ENCODE peak calls at places on chromosome 21, in four cellular contexts. V is H1, C is ELR, K is AG10803. D is an unnamed sample.

GRCh38 chr21:45164124-45164511 is 89.7 kb downstream of the ADARB1 start:
- DNase-seq in C (no peak), K (peak), V (no peak), D (no peak)

GRCh38 chr21:28442624-28443023 is 550.1 kb downstream of the LTN1 start:
- DNase-seq in C (peak), V (no peak), K (peak), D (no peak)

GRCh38 chr21:25496825-25497482 is 110.3 kb downstream of the MRPL39 start:
- DNase-seq in C (peak), V (no peak), K (peak), D (no peak)

GRCh38 chr21:45289655-45290515 is 2.2 kb upstream of the POFUT2 start:
- DNase-seq in V (peak), C (peak), K (peak), D (no peak)

GRCh38 chr21:21860888-21861287 is 862.7 kb downstream of the NCAM2 start:
- DNase-seq in C (peak), K (peak), V (no peak), D (no peak)

GRCh38 chr21:43262427-43262826 is 93.6 kb downstream of the CRYAA start:
- DNase-seq in V (no peak), C (no peak), K (peak), D (no peak)

GRCh38 chr21:46009951-46010655 is 28.5 kb downstream of the COL6A1 start:
- DNase-seq in K (no peak), V (peak), C (no peak), D (no peak)

GRCh38 chr21:33024278-33025103 is 1.2 kb upstream of the OLIG2 start:
- DNase-seq in C (no peak), K (no peak), V (no peak), D (no peak)

GRCh38 chr21:15837603-15838002 is 107.8 kb downstream of the USP25 start:
- DNase-seq in C (no peak), V (no peak), K (peak), D (no peak)

GRCh38 chr21:22536511-22536910 is 1538.3 kb downstream of the NCAM2 start:
- DNase-seq in V (no peak), C (peak), K (no peak), D (no peak)

GRCh38 chr21:26115346-26115745 is 55.2 kb downstream of the APP start:
- DNase-seq in C (no peak), K (no peak), V (no peak), D (no peak)

GRCh38 chr21:35904995-35905972 is 155.0 kb downstream of the SETD4 start:
- DNase-seq in K (peak), V (no peak), C (no peak), D (no peak)

GRCh38 chr21:32520885-32521735 is 64.2 kb downstream of the TCP10L start:
- DNase-seq in C (peak), K (peak), V (no peak), D (no peak)

GRCh38 chr21:45747233-45747766 is 103.8 kb downstream of the PCBP3 start:
- DNase-seq in V (peak), C (no peak), K (no peak), D (no peak)

GRCh38 chr21:29271927-29272333 is 26.8 kb upstream of the BACH1 start:
- DNase-seq in V (no peak), K (peak), C (no peak), D (no peak)

GRCh38 chr21:28516011-28516410 is 476.7 kb downstream of the LTN1 start:
- DNase-seq in V (no peak), K (peak), C (no peak), D (no peak)

GRCh38 chr21:17427831-17428483 is 84.9 kb upstream of the CXADR start:
- DNase-seq in V (no peak), K (no peak), C (no peak), D (no peak)

GRCh38 chr21:33642896-33643657 is 776 bp downstream of the ITSN1 start:
- DNase-seq in C (peak), V (peak), K (peak), D (peak)

GRCh38 chr21:43287974-43288755 is 119.4 kb downstream of the CRYAA start:
- DNase-seq in V (no peak), K (no peak), C (no peak), D (no peak)

GRCh38 chr21:43767980-43768867 is 7.9 kb downstream of the CSTB start:
- DNase-seq in V (peak), K (peak), C (peak), D (no peak)

GRCh38 chr21:45392206-45392971 is 12.6 kb upstream of the COL18A1 start:
- DNase-seq in C (no peak), V (no peak), K (no peak), D (no peak)

GRCh38 chr21:43339668-43340067 is 87.3 kb downstream of the SIK1 start:
- DNase-seq in V (no peak), C (no peak), K (no peak), D (no peak)

GRCh38 chr21:46295177-46295711 is 9.1 kb downstream of the YBEY start:
- DNase-seq in K (peak), V (peak), C (peak), D (no peak)

GRCh38 chr21:22374218-22374969 is 1376.2 kb downstream of the NCAM2 start:
- DNase-seq in V (peak), C (no peak), K (no peak), D (no peak)

GRCh38 chr21:39385299-39386145 is 36.6 kb upstream of the HMGN1 start:
- DNase-seq in K (peak), V (no peak), C (peak), D (peak)

GRCh38 chr21:44872568-44873355 is 728 bp downstream of the PTTG1IP start:
- DNase-seq in V (peak), K (no peak), C (peak), D (no peak)

GRCh38 chr21:39016740-39017315 is 166.4 kb downstream of the PSMG1 start:
- DNase-seq in V (no peak), K (peak), C (peak), D (peak)

GRCh38 chr21:45151484-45152115 is 77.2 kb downstream of the ADARB1 start:
- DNase-seq in V (peak), K (no peak), C (no peak), D (no peak)

GRCh38 chr21:33203371-33203724 is 26.4 kb upstream of the IFNAR2 start:
- DNase-seq in K (no peak), C (no peak), V (no peak), D (no peak)

GRCh38 chr21:36966846-36967657 is 583 bp upstream of the HLCS start:
- DNase-seq in C (peak), V (peak), K (no peak), D (peak)

GRCh38 chr21:25895565-25896205 is 160.9 kb downstream of the GABPA start:
- DNase-seq in C (peak), V (no peak), K (peak), D (no peak)

GRCh38 chr21:20254964-20255363 is 743.2 kb upstream of the NCAM2 start:
- DNase-seq in V (no peak), K (no peak), C (no peak), D (no peak)